ENCODE peak calls at places on chromosomes 4 and X, in four cellular contexts. M, W, B and Q are unnamed samples.

GRCh38 chr4:163553146-163553545 is 58.7 kb downstream of the TMA16 start:
- DNase-seq in M (no peak), W (no peak), B (no peak), Q (no peak)

GRCh38 chrX:72216973-72217372 is 21.9 kb downstream of the ERCC6L start:
- DNase-seq in M (no peak), W (no peak), B (no peak), Q (no peak)

GRCh38 chrX:43741843-43742573 is 85.9 kb downstream of the MAOA start:
- DNase-seq in M (no peak), W (no peak), B (no peak), Q (peak; percentile 75)

GRCh38 chr4:151173751-151174325 is 74.4 kb downstream of the RPS3A start:
- DNase-seq in M (no peak), W (no peak), B (no peak), Q (peak; percentile 89)

GRCh38 chr4:71187399-71188196 is 151.2 kb upstream of the SLC4A4 start:
- DNase-seq in M (peak; percentile 71), W (no peak), B (peak; percentile 63), Q (no peak)

GRCh38 chr4:114264877-114265291 is 285.4 kb upstream of the ARSJ start:
- DNase-seq in M (no peak), W (no peak), B (peak; percentile 51), Q (no peak)

GRCh38 chr4:15513545-15513944 is 43.9 kb downstream of the CC2D2A start:
- DNase-seq in M (no peak), W (no peak), B (no peak), Q (no peak)

GRCh38 chr4:25417014-25417413 is 40.0 kb downstream of the ANAPC4 start:
- DNase-seq in M (no peak), W (no peak), B (no peak), Q (no peak)

GRCh38 chr4:169620846-169621228 is 459 bp downstream of the CLCN3 start:
- DNase-seq in M (no peak), W (no peak), B (peak; percentile 50), Q (peak; percentile 28)

GRCh38 chrX:63503541-63503940 is 152.4 kb upstream of the SPIN4 start:
- DNase-seq in M (no peak), W (no peak), B (peak; percentile 40), Q (no peak)

GRCh38 chrX:53048169-53049126 is at the start of gene GPR173:
- DNase-seq in M (no peak), W (no peak), B (peak; percentile 1), Q (no peak)

GRCh38 chr4:6258741-6259140 is 10.9 kb upstream of the WFS1 start:
- DNase-seq in M (no peak), W (no peak), B (no peak), Q (no peak)

GRCh38 chr4:69497886-69498395 is 2.2 kb upstream of the UGT2B4 start:
- DNase-seq in M (no peak), W (no peak), B (no peak), Q (no peak)

GRCh38 chrX:34365482-34365881 is 233.4 kb upstream of the FAM47A start:
- DNase-seq in M (no peak), W (no peak), B (peak; percentile 3), Q (no peak)

GRCh38 chr4:114807759-114808404 is 209.3 kb downstream of the UGT8 start:
- DNase-seq in M (no peak), W (no peak), B (peak; percentile 15), Q (no peak)

GRCh38 chr4:148007789-148008188 is 275.9 kb downstream of the ARHGAP10 start:
- DNase-seq in M (no peak), W (no peak), B (no peak), Q (no peak)

GRCh38 chrX:11040405-11040804 is 70.7 kb upstream of the HCCS start:
- DNase-seq in M (no peak), W (no peak), B (no peak), Q (no peak)

GRCh38 chr4:113584407-113585150 is 177.0 kb downstream of the CAMK2D start:
- DNase-seq in M (no peak), W (no peak), B (no peak), Q (no peak)

GRCh38 chrX:105190252-105190853 is 30.1 kb downstream of the TEX13A start:
- DNase-seq in M (no peak), W (no peak), B (peak; percentile 19), Q (peak; percentile 11)

GRCh38 chr4:15144249-15144966 is 142.1 kb downstream of the CPEB2 start:
- DNase-seq in M (no peak), W (no peak), B (no peak), Q (no peak)

GRCh38 chr4:176653406-176654220 is 139.1 kb downstream of the VEGFC start:
- DNase-seq in M (no peak), W (no peak), B (no peak), Q (no peak)

GRCh38 chr4:117134386-117134785 is 49.0 kb upstream of the TRAM1L1 start:
- DNase-seq in M (no peak), W (no peak), B (peak; percentile 97), Q (no peak)

GRCh38 chr4:123055943-123056342 is 133.5 kb upstream of the NUDT6 start:
- DNase-seq in M (no peak), W (no peak), B (no peak), Q (no peak)

GRCh38 chr4:184439856-184440592 is 34.3 kb downstream of the IRF2 start:
- DNase-seq in M (no peak), W (no peak), B (peak; percentile 28), Q (no peak)

GRCh38 chr4:24730256-24731001 is 64.9 kb upstream of the SOD3 start:
- DNase-seq in M (no peak), W (no peak), B (no peak), Q (peak; percentile 48)

GRCh38 chr4:114384629-114385028 is 214.0 kb upstream of the UGT8 start:
- DNase-seq in M (no peak), W (no peak), B (peak; percentile 50), Q (no peak)

GRCh38 chr4:476501-476900 is 22.5 kb downstream of the ZNF721 start:
- DNase-seq in M (no peak), W (no peak), B (peak; percentile 10), Q (no peak)

GRCh38 chr4:73661646-73662119 is 41.4 kb upstream of the RASSF6 start:
- DNase-seq in M (no peak), W (no peak), B (peak; percentile 96), Q (no peak)

GRCh38 chrX:40484408-40485091 is 96.2 kb upstream of the ATP6AP2 start:
- DNase-seq in M (no peak), W (no peak), B (no peak), Q (no peak)

GRCh38 chr4:5750052-5750950 is 39.3 kb downstream of the EVC start:
- DNase-seq in M (peak; percentile 20), W (no peak), B (peak; percentile 33), Q (no peak)

GRCh38 chrX:5397409-5397808 is 831.3 kb downstream of the NLGN4X start:
- DNase-seq in M (no peak), W (no peak), B (no peak), Q (no peak)